ENCODE peak calls at places on chromosomes 1 and 21, in four cellular contexts. One of them, this sample, is unnamed.

GRCh38 chr21:16502273-16502672 is 772.5 kb downstream of the USP25 start:
- DNase-seq in stimulated activated CD4-positive, alpha-beta T cell treated with anti-CD3 and anti-CD28 coated beads, Interleukin-2, amount 100 ng/mL, for 48 hours: no peak
- DNase-seq in NCI-H1105: no peak
- DNase-seq in putamen: no peak
- DNase-seq in this sample: no peak

GRCh38 chr1:155974208-155975165 is 3.9 kb downstream of the ARHGEF2 start:
- DNase-seq in NCI-H1105: peak; percentile 57
- DNase-seq in putamen: peak; percentile 93
- DNase-seq in stimulated activated CD4-positive, alpha-beta T cell treated with anti-CD3 and anti-CD28 coated beads, Interleukin-2, amount 100 ng/mL, for 48 hours: no peak
- DNase-seq in this sample: no peak

GRCh38 chr1:26922901-26923300 is 1.4 kb downstream of the NUDC start:
- DNase-seq in stimulated activated CD4-positive, alpha-beta T cell treated with anti-CD3 and anti-CD28 coated beads, Interleukin-2, amount 100 ng/mL, for 48 hours: no peak
- DNase-seq in NCI-H1105: no peak
- DNase-seq in putamen: no peak
- DNase-seq in this sample: no peak

GRCh38 chr1:194512957-194513356 is 1326.5 kb upstream of the B3GALT2 start:
- DNase-seq in NCI-H1105: no peak
- DNase-seq in stimulated activated CD4-positive, alpha-beta T cell treated with anti-CD3 and anti-CD28 coated beads, Interleukin-2, amount 100 ng/mL, for 48 hours: no peak
- DNase-seq in putamen: peak; percentile 3
- DNase-seq in this sample: no peak

GRCh38 chr1:181314010-181314409 is 169.3 kb upstream of the CACNA1E start:
- DNase-seq in stimulated activated CD4-positive, alpha-beta T cell treated with anti-CD3 and anti-CD28 coated beads, Interleukin-2, amount 100 ng/mL, for 48 hours: no peak
- DNase-seq in putamen: no peak
- DNase-seq in NCI-H1105: no peak
- DNase-seq in this sample: no peak

GRCh38 chr1:119773711-119774241 is 5.1 kb upstream of the HMGCS2 start:
- DNase-seq in putamen: no peak
- DNase-seq in stimulated activated CD4-positive, alpha-beta T cell treated with anti-CD3 and anti-CD28 coated beads, Interleukin-2, amount 100 ng/mL, for 48 hours: no peak
- DNase-seq in NCI-H1105: peak; percentile 58
- DNase-seq in this sample: no peak

GRCh38 chr1:237186733-237187132 is 144.7 kb downstream of the RYR2 start:
- DNase-seq in NCI-H1105: no peak
- DNase-seq in putamen: no peak
- DNase-seq in stimulated activated CD4-positive, alpha-beta T cell treated with anti-CD3 and anti-CD28 coated beads, Interleukin-2, amount 100 ng/mL, for 48 hours: no peak
- DNase-seq in this sample: no peak

GRCh38 chr21:41583274-41583790 is 75.4 kb upstream of the TMPRSS2 start:
- DNase-seq in NCI-H1105: no peak
- DNase-seq in stimulated activated CD4-positive, alpha-beta T cell treated with anti-CD3 and anti-CD28 coated beads, Interleukin-2, amount 100 ng/mL, for 48 hours: no peak
- DNase-seq in putamen: no peak
- DNase-seq in this sample: no peak

GRCh38 chr1:82318265-82318664 is 517.5 kb downstream of the ADGRL2 start:
- DNase-seq in NCI-H1105: no peak
- DNase-seq in stimulated activated CD4-positive, alpha-beta T cell treated with anti-CD3 and anti-CD28 coated beads, Interleukin-2, amount 100 ng/mL, for 48 hours: no peak
- DNase-seq in putamen: no peak
- DNase-seq in this sample: no peak

GRCh38 chr1:220700591-220701179 is 10.5 kb downstream of the C1orf115 start:
- DNase-seq in NCI-H1105: no peak
- DNase-seq in stimulated activated CD4-positive, alpha-beta T cell treated with anti-CD3 and anti-CD28 coated beads, Interleukin-2, amount 100 ng/mL, for 48 hours: no peak
- DNase-seq in putamen: no peak
- DNase-seq in this sample: peak; percentile 7

GRCh38 chr1:240337795-240338194 is 246.1 kb downstream of the FMN2 start:
- DNase-seq in NCI-H1105: no peak
- DNase-seq in stimulated activated CD4-positive, alpha-beta T cell treated with anti-CD3 and anti-CD28 coated beads, Interleukin-2, amount 100 ng/mL, for 48 hours: no peak
- DNase-seq in putamen: peak; percentile 34
- DNase-seq in this sample: no peak

GRCh38 chr1:12442217-12442616 is 175.8 kb downstream of the DHRS3 start:
- DNase-seq in NCI-H1105: no peak
- DNase-seq in putamen: no peak
- DNase-seq in stimulated activated CD4-positive, alpha-beta T cell treated with anti-CD3 and anti-CD28 coated beads, Interleukin-2, amount 100 ng/mL, for 48 hours: no peak
- DNase-seq in this sample: no peak

GRCh38 chr1:21674957-21675356 is 5.8 kb upstream of the RAP1GAP start:
- DNase-seq in putamen: no peak
- DNase-seq in stimulated activated CD4-positive, alpha-beta T cell treated with anti-CD3 and anti-CD28 coated beads, Interleukin-2, amount 100 ng/mL, for 48 hours: no peak
- DNase-seq in NCI-H1105: no peak
- DNase-seq in this sample: no peak

GRCh38 chr1:39720094-39720999 is 18.3 kb upstream of the PPIE start:
- DNase-seq in putamen: peak; percentile 44
- DNase-seq in NCI-H1105: peak; percentile 63
- DNase-seq in stimulated activated CD4-positive, alpha-beta T cell treated with anti-CD3 and anti-CD28 coated beads, Interleukin-2, amount 100 ng/mL, for 48 hours: no peak
- DNase-seq in this sample: peak; percentile 53

GRCh38 chr21:34243562-34243961 is 120.2 kb upstream of the KCNE2 start:
- DNase-seq in stimulated activated CD4-positive, alpha-beta T cell treated with anti-CD3 and anti-CD28 coated beads, Interleukin-2, amount 100 ng/mL, for 48 hours: peak; percentile 9
- DNase-seq in NCI-H1105: no peak
- DNase-seq in putamen: no peak
- DNase-seq in this sample: no peak

GRCh38 chr1:152148991-152149390 is 10.0 kb downstream of the RPTN start:
- DNase-seq in NCI-H1105: no peak
- DNase-seq in stimulated activated CD4-positive, alpha-beta T cell treated with anti-CD3 and anti-CD28 coated beads, Interleukin-2, amount 100 ng/mL, for 48 hours: no peak
- DNase-seq in putamen: no peak
- DNase-seq in this sample: no peak

GRCh38 chr21:18058731-18059398 is 185.8 kb upstream of the CHODL start:
- DNase-seq in NCI-H1105: no peak
- DNase-seq in stimulated activated CD4-positive, alpha-beta T cell treated with anti-CD3 and anti-CD28 coated beads, Interleukin-2, amount 100 ng/mL, for 48 hours: no peak
- DNase-seq in putamen: no peak
- DNase-seq in this sample: no peak

GRCh38 chr1:109993885-109994284 is 9.3 kb downstream of the AHCYL1 start:
- DNase-seq in stimulated activated CD4-positive, alpha-beta T cell treated with anti-CD3 and anti-CD28 coated beads, Interleukin-2, amount 100 ng/mL, for 48 hours: no peak
- DNase-seq in NCI-H1105: peak; percentile 21
- DNase-seq in putamen: no peak
- DNase-seq in this sample: no peak

GRCh38 chr1:22039594-22040347 is 12.7 kb upstream of the CDC42 start:
- DNase-seq in putamen: no peak
- DNase-seq in stimulated activated CD4-positive, alpha-beta T cell treated with anti-CD3 and anti-CD28 coated beads, Interleukin-2, amount 100 ng/mL, for 48 hours: peak; percentile 71
- DNase-seq in NCI-H1105: peak; percentile 71
- DNase-seq in this sample: peak; percentile 68

GRCh38 chr1:228381336-228381735 is 25.3 kb downstream of the TRIM11 start:
- DNase-seq in stimulated activated CD4-positive, alpha-beta T cell treated with anti-CD3 and anti-CD28 coated beads, Interleukin-2, amount 100 ng/mL, for 48 hours: no peak
- DNase-seq in putamen: no peak
- DNase-seq in NCI-H1105: no peak
- DNase-seq in this sample: no peak